ENCODE peak calls at places on chromosome 19, in seven cellular contexts. One of them, this sample, is unnamed.

GRCh38 chr19:16397791-16398529 is 73.3 kb downstream of the KLF2 start:
- DNase-seq in ovary: no peak
- DNase-seq in thoracic aorta: no peak
- DNase-seq in foreskin keratinocyte: no peak
- DNase-seq in brain microvascular endothelial cell: no peak
- DNase-seq in IMR-90: no peak
- DNase-seq in retinal pigment epithelial cell: no peak
- DNase-seq in this sample: no peak

GRCh38 chr19:38298841-38299680 is 5.0 kb upstream of the C19orf33 start:
- DNase-seq in foreskin keratinocyte: no peak
- DNase-seq in ovary: no peak
- DNase-seq in retinal pigment epithelial cell: no peak
- DNase-seq in IMR-90: peak; percentile 64
- DNase-seq in brain microvascular endothelial cell: no peak
- DNase-seq in thoracic aorta: no peak
- DNase-seq in this sample: no peak

GRCh38 chr19:39499082-39499642 is 415 bp downstream of the DLL3 start:
- DNase-seq in ovary: no peak
- DNase-seq in retinal pigment epithelial cell: no peak
- DNase-seq in thoracic aorta: no peak
- DNase-seq in brain microvascular endothelial cell: no peak
- DNase-seq in IMR-90: no peak
- DNase-seq in foreskin keratinocyte: no peak
- DNase-seq in this sample: no peak

GRCh38 chr19:17680235-17680722 is 7.9 kb downstream of the UNC13A start:
- DNase-seq in thoracic aorta: peak; percentile 60
- DNase-seq in IMR-90: peak; percentile 62
- DNase-seq in retinal pigment epithelial cell: peak; percentile 21
- DNase-seq in ovary: peak; percentile 59
- DNase-seq in brain microvascular endothelial cell: peak; percentile 83
- DNase-seq in foreskin keratinocyte: no peak
- DNase-seq in this sample: no peak

GRCh38 chr19:51096473-51097165 is 11.6 kb downstream of the CTU1 start:
- DNase-seq in ovary: no peak
- DNase-seq in brain microvascular endothelial cell: no peak
- DNase-seq in thoracic aorta: no peak
- DNase-seq in foreskin keratinocyte: no peak
- DNase-seq in IMR-90: no peak
- DNase-seq in retinal pigment epithelial cell: no peak
- DNase-seq in this sample: no peak

GRCh38 chr19:5691930-5692784 is 2.1 kb downstream of the RPL36 start:
- DNase-seq in foreskin keratinocyte: no peak
- DNase-seq in thoracic aorta: no peak
- DNase-seq in retinal pigment epithelial cell: no peak
- DNase-seq in IMR-90: peak; percentile 11
- DNase-seq in brain microvascular endothelial cell: no peak
- DNase-seq in ovary: peak; percentile 30
- DNase-seq in this sample: no peak

GRCh38 chr19:50819636-50820035 is 4.0 kb downstream of the KLK1 start:
- DNase-seq in thoracic aorta: no peak
- DNase-seq in foreskin keratinocyte: no peak
- DNase-seq in retinal pigment epithelial cell: no peak
- DNase-seq in ovary: no peak
- DNase-seq in brain microvascular endothelial cell: no peak
- DNase-seq in IMR-90: no peak
- DNase-seq in this sample: no peak

GRCh38 chr19:47428177-47428894 is 9.0 kb upstream of the MEIS3 start:
- DNase-seq in foreskin keratinocyte: peak; percentile 98
- DNase-seq in thoracic aorta: peak; percentile 68
- DNase-seq in ovary: peak; percentile 72
- DNase-seq in IMR-90: peak; percentile 98
- DNase-seq in brain microvascular endothelial cell: peak; percentile 96
- DNase-seq in retinal pigment epithelial cell: peak; percentile 90
- DNase-seq in this sample: peak; percentile 89

GRCh38 chr19:9914001-9914314 is 22.4 kb downstream of the OLFM2 start:
- DNase-seq in thoracic aorta: no peak
- DNase-seq in retinal pigment epithelial cell: no peak
- DNase-seq in IMR-90: no peak
- DNase-seq in ovary: no peak
- DNase-seq in brain microvascular endothelial cell: no peak
- DNase-seq in foreskin keratinocyte: no peak
- DNase-seq in this sample: peak; percentile 70

DNA sequence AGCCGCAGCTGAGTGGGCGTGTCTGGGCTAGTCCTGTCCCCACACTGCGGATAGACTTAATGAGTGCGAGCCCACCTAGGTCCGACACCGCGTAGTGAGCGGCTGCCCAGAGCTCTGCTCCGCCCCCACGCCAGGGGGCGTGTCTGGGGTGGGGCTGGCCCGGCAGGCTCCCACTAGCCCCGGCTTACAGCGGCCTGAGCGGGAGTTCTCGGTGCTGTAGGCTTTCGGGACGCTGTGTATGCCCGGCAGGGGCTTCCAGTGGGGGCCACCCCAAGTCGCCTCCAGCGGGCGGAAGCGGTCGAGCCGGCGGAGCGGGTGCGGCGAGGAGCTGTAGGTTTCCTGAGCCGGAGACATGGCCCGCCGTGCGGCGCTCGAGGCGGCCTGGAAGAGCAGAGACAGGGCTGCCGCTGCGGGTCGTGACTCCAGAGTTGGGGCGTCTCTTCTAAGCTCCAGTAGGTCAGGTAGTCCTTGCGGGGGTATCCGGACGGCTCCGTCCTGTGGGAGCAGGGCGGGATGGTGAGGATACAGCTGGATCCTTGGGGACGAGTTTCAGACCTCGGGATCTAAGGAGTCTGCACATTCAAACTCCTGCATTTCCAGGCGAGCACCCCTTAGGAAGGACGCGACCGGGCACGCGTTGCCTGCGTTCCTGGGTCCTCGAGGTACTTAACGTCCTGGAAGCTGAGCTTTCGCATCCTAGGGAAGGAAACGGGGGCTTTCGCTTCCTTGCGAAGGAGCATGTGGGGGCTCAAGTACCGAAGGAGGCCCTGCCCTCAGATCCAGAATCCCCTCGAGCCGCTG is 1.2 kb downstream of the CGB7 start:
- DNase-seq in IMR-90: peak; percentile 28
- DNase-seq in retinal pigment epithelial cell: no peak
- DNase-seq in thoracic aorta: no peak
- DNase-seq in brain microvascular endothelial cell: peak; percentile 9
- DNase-seq in foreskin keratinocyte: peak; percentile 68
- DNase-seq in ovary: peak; percentile 23
- DNase-seq in this sample: peak; percentile 98
- TF ChIP-seq CTCF in IMR-90: peak; percentile 22
- TF ChIP-seq CTCF in retinal pigment epithelial cell: peak; percentile 43
- TF ChIP-seq CTCF in thoracic aorta: peak; percentile 28
- TF ChIP-seq CTCF in brain microvascular endothelial cell: peak; percentile 38
- TF ChIP-seq CTCF in foreskin keratinocyte: peak; percentile 33
- TF ChIP-seq CTCF in ovary: no peak
- TF ChIP-seq CTCF in this sample: peak; percentile 13

GRCh38 chr19:48814895-48815294 is 4.1 kb upstream of the BCAT2 start:
- DNase-seq in ovary: no peak
- DNase-seq in foreskin keratinocyte: no peak
- DNase-seq in retinal pigment epithelial cell: no peak
- DNase-seq in brain microvascular endothelial cell: no peak
- DNase-seq in IMR-90: no peak
- DNase-seq in thoracic aorta: no peak
- DNase-seq in this sample: no peak

GRCh38 chr19:48810151-48810550 is 678 bp downstream of the BCAT2 start:
- DNase-seq in retinal pigment epithelial cell: no peak
- DNase-seq in foreskin keratinocyte: no peak
- DNase-seq in brain microvascular endothelial cell: no peak
- DNase-seq in thoracic aorta: no peak
- DNase-seq in ovary: no peak
- DNase-seq in IMR-90: no peak
- DNase-seq in this sample: no peak

GRCh38 chr19:48812094-48812929 is 1.5 kb upstream of the BCAT2 start:
- DNase-seq in retinal pigment epithelial cell: no peak
- DNase-seq in ovary: peak; percentile 98
- DNase-seq in thoracic aorta: peak; percentile 59
- DNase-seq in brain microvascular endothelial cell: peak; percentile 23
- DNase-seq in foreskin keratinocyte: peak; percentile 39
- DNase-seq in IMR-90: peak; percentile 13
- DNase-seq in this sample: peak; percentile 98

GRCh38 chr19:48815870-48816501 is 5.2 kb upstream of the BCAT2 start:
- DNase-seq in foreskin keratinocyte: peak; percentile 42
- DNase-seq in ovary: no peak
- DNase-seq in retinal pigment epithelial cell: no peak
- DNase-seq in IMR-90: peak; percentile 43
- DNase-seq in brain microvascular endothelial cell: no peak
- DNase-seq in thoracic aorta: no peak
- DNase-seq in this sample: no peak

DNA sequence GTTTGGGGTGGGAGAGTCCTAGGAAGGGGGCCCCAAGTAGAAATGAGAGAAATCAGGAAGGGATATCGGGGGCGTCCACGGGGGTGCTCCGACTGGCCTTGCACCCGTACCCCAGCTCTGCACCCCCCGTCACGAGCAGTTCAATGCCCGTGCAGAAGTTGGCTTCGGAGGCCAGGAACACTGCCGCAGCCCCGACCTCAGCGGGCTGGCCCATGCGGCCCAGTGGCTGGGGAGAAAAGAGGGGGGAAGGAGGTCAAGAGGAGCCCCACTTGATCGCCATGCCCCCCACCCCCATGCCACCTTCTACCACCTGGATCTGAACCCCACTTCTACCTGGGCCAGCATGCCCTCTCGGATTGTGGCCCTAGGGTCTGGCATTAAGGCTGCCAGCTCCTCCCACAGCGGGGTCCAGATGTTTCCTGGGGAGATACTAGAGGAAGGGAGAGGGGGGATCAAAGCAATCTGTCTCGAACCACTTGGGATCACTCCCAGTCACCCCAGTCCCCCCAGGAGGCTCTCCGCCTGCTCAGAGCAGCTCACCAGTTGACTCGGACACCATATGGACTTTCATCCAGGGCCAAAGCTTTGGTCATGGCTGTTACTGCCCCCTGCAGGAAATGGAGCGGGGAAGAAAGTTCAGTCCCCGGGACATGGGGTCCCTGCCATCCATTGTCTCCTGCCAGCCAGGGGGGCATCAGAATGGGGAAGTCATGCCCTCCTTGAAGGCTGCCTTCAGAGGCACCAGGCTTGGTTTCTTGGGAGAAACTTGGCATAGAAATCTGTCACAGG is 2.5 kb upstream of the BCAT2 start:
- DNase-seq in thoracic aorta: no peak
- DNase-seq in retinal pigment epithelial cell: no peak
- DNase-seq in IMR-90: no peak
- DNase-seq in foreskin keratinocyte: no peak
- DNase-seq in ovary: no peak
- DNase-seq in brain microvascular endothelial cell: no peak
- DNase-seq in this sample: no peak
- TF ChIP-seq CTCF in thoracic aorta: peak; percentile 8
- TF ChIP-seq CTCF in retinal pigment epithelial cell: peak; percentile 34
- TF ChIP-seq CTCF in IMR-90: no peak
- TF ChIP-seq CTCF in foreskin keratinocyte: peak; percentile 20
- TF ChIP-seq CTCF in ovary: no peak
- TF ChIP-seq CTCF in brain microvascular endothelial cell: peak; percentile 37
- TF ChIP-seq CTCF in this sample: peak; percentile 2

GRCh38 chr19:19304186-19304975 is 15.9 kb downstream of the SUGP1 start:
- DNase-seq in thoracic aorta: no peak
- DNase-seq in IMR-90: no peak
- DNase-seq in ovary: no peak
- DNase-seq in brain microvascular endothelial cell: no peak
- DNase-seq in retinal pigment epithelial cell: peak; percentile 68
- DNase-seq in foreskin keratinocyte: no peak
- DNase-seq in this sample: no peak

GRCh38 chr19:19306191-19306590 is 14.1 kb downstream of the SUGP1 start:
- DNase-seq in retinal pigment epithelial cell: no peak
- DNase-seq in brain microvascular endothelial cell: no peak
- DNase-seq in foreskin keratinocyte: no peak
- DNase-seq in thoracic aorta: no peak
- DNase-seq in IMR-90: no peak
- DNase-seq in ovary: no peak
- DNase-seq in this sample: no peak

GRCh38 chr19:19303411-19303810 is 16.9 kb downstream of the SUGP1 start:
- DNase-seq in ovary: no peak
- DNase-seq in IMR-90: no peak
- DNase-seq in retinal pigment epithelial cell: no peak
- DNase-seq in thoracic aorta: no peak
- DNase-seq in brain microvascular endothelial cell: no peak
- DNase-seq in foreskin keratinocyte: no peak
- DNase-seq in this sample: no peak

GRCh38 chr19:19305066-19305465 is 15.2 kb downstream of the SUGP1 start:
- DNase-seq in retinal pigment epithelial cell: no peak
- DNase-seq in thoracic aorta: no peak
- DNase-seq in ovary: no peak
- DNase-seq in brain microvascular endothelial cell: no peak
- DNase-seq in foreskin keratinocyte: no peak
- DNase-seq in IMR-90: no peak
- DNase-seq in this sample: no peak

DNA sequence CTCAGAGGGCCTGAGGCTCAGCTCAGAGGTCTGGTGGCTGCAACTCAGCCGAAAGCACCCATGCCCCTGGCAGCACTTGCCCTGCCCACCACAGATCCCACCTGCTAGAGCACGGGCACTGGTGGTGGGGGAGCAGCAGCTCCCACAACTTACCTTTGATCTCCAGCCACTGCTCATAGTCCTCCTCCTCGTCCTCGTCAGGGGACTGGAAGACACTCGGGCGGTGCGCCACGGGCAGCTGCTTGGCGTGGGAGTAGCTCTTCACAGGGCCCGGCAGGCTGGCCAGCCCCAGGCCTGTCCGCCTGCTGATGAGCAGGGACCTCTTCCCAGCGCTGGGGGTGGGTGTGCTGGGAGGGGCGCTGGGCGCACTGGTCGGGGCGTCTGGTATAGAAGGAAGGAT is 14.6 kb downstream of the SUGP1 start:
- DNase-seq in IMR-90: no peak
- DNase-seq in foreskin keratinocyte: no peak
- DNase-seq in ovary: no peak
- DNase-seq in brain microvascular endothelial cell: no peak
- DNase-seq in retinal pigment epithelial cell: no peak
- DNase-seq in thoracic aorta: no peak
- DNase-seq in this sample: no peak
- TF ChIP-seq CTCF in IMR-90: no peak
- TF ChIP-seq CTCF in foreskin keratinocyte: no peak
- TF ChIP-seq CTCF in ovary: no peak
- TF ChIP-seq CTCF in brain microvascular endothelial cell: no peak
- TF ChIP-seq CTCF in retinal pigment epithelial cell: no peak
- TF ChIP-seq CTCF in thoracic aorta: no peak
- TF ChIP-seq CTCF in this sample: no peak

GRCh38 chr19:55341191-55342043 is 1.7 kb downstream of the KMT5C start:
- DNase-seq in IMR-90: peak; percentile 33
- DNase-seq in foreskin keratinocyte: no peak
- DNase-seq in thoracic aorta: no peak
- DNase-seq in brain microvascular endothelial cell: peak; percentile 19
- DNase-seq in ovary: peak; percentile 67
- DNase-seq in retinal pigment epithelial cell: no peak
- DNase-seq in this sample: peak; percentile 94

GRCh38 chr19:55340784-55341147 is 1.1 kb downstream of the KMT5C start:
- DNase-seq in IMR-90: no peak
- DNase-seq in retinal pigment epithelial cell: no peak
- DNase-seq in thoracic aorta: no peak
- DNase-seq in foreskin keratinocyte: no peak
- DNase-seq in ovary: no peak
- DNase-seq in brain microvascular endothelial cell: no peak
- DNase-seq in this sample: no peak

GRCh38 chr19:55342044-55342531 is 2.4 kb downstream of the KMT5C start:
- DNase-seq in foreskin keratinocyte: no peak
- DNase-seq in ovary: no peak
- DNase-seq in retinal pigment epithelial cell: no peak
- DNase-seq in thoracic aorta: no peak
- DNase-seq in IMR-90: no peak
- DNase-seq in brain microvascular endothelial cell: no peak
- DNase-seq in this sample: no peak

GRCh38 chr19:55340144-55340783 is 588 bp downstream of the KMT5C start:
- DNase-seq in retinal pigment epithelial cell: no peak
- DNase-seq in ovary: peak; percentile 35
- DNase-seq in foreskin keratinocyte: no peak
- DNase-seq in IMR-90: no peak
- DNase-seq in thoracic aorta: no peak
- DNase-seq in brain microvascular endothelial cell: no peak
- DNase-seq in this sample: no peak

GRCh38 chr19:55339225-55340143 is at the start of gene KMT5C:
- DNase-seq in foreskin keratinocyte: peak; percentile 100
- DNase-seq in retinal pigment epithelial cell: peak; percentile 100
- DNase-seq in ovary: peak; percentile 100
- DNase-seq in thoracic aorta: peak; percentile 100
- DNase-seq in brain microvascular endothelial cell: peak; percentile 100
- DNase-seq in IMR-90: peak; percentile 100
- DNase-seq in this sample: peak; percentile 86
- TF ChIP-seq CTCF in foreskin keratinocyte: peak; percentile 68
- TF ChIP-seq CTCF in retinal pigment epithelial cell: no peak
- TF ChIP-seq CTCF in ovary: peak; percentile 36
- TF ChIP-seq CTCF in thoracic aorta: peak; percentile 40
- TF ChIP-seq CTCF in brain microvascular endothelial cell: peak; percentile 50
- TF ChIP-seq CTCF in IMR-90: peak; percentile 55
- TF ChIP-seq CTCF in this sample: peak; percentile 4